ENCODE peak calls at places on chromosomes 16 and 17, in seven cellular contexts. O is fibroblast of mammary gland; G is RPMI8226; L is hepatocyte; C is uterus; K is left ventricle myocardium inferior; T is activated T-helper 1 cell treated with anti-CD3 and anti-CD28 coated beads, Interleukin-12 subunit alpha, Interleukin-12 subunit beta, Interleukin-2, Interleukin-4 antibody, amounts not matched to agents 30 ng/mL and 10 ng/mL and 1 ng/mL, durations not matched to agents 14 hours and 24 hours and 36 hours. W is an unnamed sample.

GRCh38 chr17:47978324-47978723 is 7.4 kb downstream of the CDK5RAP3 start:
- DNase-seq in K (peak), G (peak), L (peak), T (peak), C (peak), O (peak), W (peak)

GRCh38 chr16:50878966-50879615 is 137.2 kb downstream of the CYLD start:
- DNase-seq in O (no peak), G (no peak), T (no peak), L (no peak), K (no peak), C (no peak), W (no peak)

GRCh38 chr16:54930034-54930938 is at the start of gene IRX5:
- DNase-seq in L (peak), G (peak), O (peak), T (no peak), K (peak), C (peak), W (no peak)

GRCh38 chr17:78444392-78444791 is 65.9 kb downstream of the PGS1 start:
- DNase-seq in G (no peak), C (no peak), L (no peak), T (no peak), K (no peak), O (no peak), W (no peak)

GRCh38 chr17:2239882-2240430 is 63.6 kb downstream of the SMG6 start:
- DNase-seq in C (peak), T (peak), L (no peak), K (peak), G (no peak), O (peak), W (no peak)

GRCh38 chr16:70508752-70509151 is 14.6 kb downstream of the COG4 start:
- DNase-seq in G (no peak), O (peak), C (no peak), K (no peak), L (no peak), T (no peak), W (no peak)

GRCh38 chr16:66390346-66391108 is 24.0 kb downstream of the CDH5 start:
- DNase-seq in K (no peak), L (no peak), O (no peak), C (no peak), T (no peak), G (no peak), W (no peak)

GRCh38 chr16:24858219-24859041 is 12.7 kb downstream of the SLC5A11 start:
- DNase-seq in O (peak), L (peak), K (peak), C (peak), T (peak), G (peak), W (peak)

GRCh38 chr16:4081577-4082021 is 34.6 kb downstream of the ADCY9 start:
- DNase-seq in C (no peak), G (no peak), L (no peak), T (no peak), K (no peak), O (peak), W (no peak)

GRCh38 chr17:6303664-6304063 is 131.3 kb downstream of the AIPL1 start:
- DNase-seq in G (peak), T (no peak), O (no peak), C (no peak), K (peak), L (peak), W (no peak)

GRCh38 chr16:71723537-71724319 is 773 bp downstream of the PHLPP2 start:
- DNase-seq in G (peak), C (peak), T (peak), O (peak), K (peak), L (peak), W (peak)

GRCh38 chr16:57509231-57509923 is 23.1 kb upstream of the DOK4 start:
- DNase-seq in K (no peak), O (no peak), L (peak), T (no peak), G (no peak), C (no peak), W (no peak)

GRCh38 chr16:58338205-58338604 is 43.4 kb upstream of the PRSS54 start:
- DNase-seq in K (no peak), G (peak), L (no peak), C (no peak), O (no peak), T (no peak), W (no peak)

GRCh38 chr16:10362077-10362863 is 23.6 kb upstream of the ATF7IP2 start:
- DNase-seq in C (no peak), K (no peak), O (no peak), T (peak), L (peak), G (peak), W (peak)